ENCODE peak calls at places on chromosome 3, in five cellular contexts. O, F, A, W and S are unnamed samples.

GRCh38 chr3:53880396-53881345 is 1.3 kb downstream of the ACTR8 start:
- DNase-seq in O (no peak), A (no peak), F (no peak), W (peak; percentile 38), S (no peak)

GRCh38 chr3:72818915-72819314 is 29.3 kb downstream of the SHQ1 start:
- DNase-seq in A (no peak), O (no peak), F (no peak), W (peak; percentile 80), S (no peak)

GRCh38 chr3:1600700-1601418 is 497.8 kb upstream of the CNTN4 start:
- DNase-seq in A (no peak), O (no peak), F (no peak), W (no peak), S (no peak)

GRCh38 chr3:108887137-108887536 is 64.6 kb downstream of the TRAT1 start:
- DNase-seq in F (no peak), A (no peak), W (no peak), O (no peak), S (no peak)

GRCh38 chr3:46668591-46668990 is 24.9 kb downstream of the ALS2CL start:
- DNase-seq in A (no peak), F (peak; percentile 34), W (no peak), O (no peak), S (no peak)

GRCh38 chr3:188469228-188469885 is 315.4 kb downstream of the LPP start:
- DNase-seq in A (no peak), W (peak; percentile 88), O (peak; percentile 55), F (no peak), S (no peak)

GRCh38 chr3:101719604-101720185 is 4.7 kb upstream of the CEP97 start:
- DNase-seq in F (no peak), A (no peak), O (no peak), W (no peak), S (no peak)

GRCh38 chr3:77420316-77420715 is 380.4 kb downstream of the ROBO2 start:
- DNase-seq in W (no peak), F (no peak), A (no peak), O (no peak), S (no peak)

GRCh38 chr3:170701696-170702678 is 116.1 kb upstream of the SLC7A14 start:
- DNase-seq in A (no peak), W (no peak), F (no peak), O (no peak), S (no peak)

GRCh38 chr3:49020335-49021212 is 1.3 kb upstream of the NDUFAF3 start:
- DNase-seq in W (peak; percentile 40), A (peak; percentile 60), O (no peak), F (peak; percentile 66), S (no peak)

GRCh38 chr3:71875461-71875947 is 90.6 kb upstream of the PROK2 start:
- DNase-seq in F (peak; percentile 69), W (peak; percentile 70), O (peak; percentile 62), A (peak; percentile 61), S (peak; percentile 86)

GRCh38 chr3:58613236-58614132 is 36.3 kb upstream of the FAM107A start:
- DNase-seq in W (no peak), A (no peak), F (no peak), O (no peak), S (no peak)

GRCh38 chr3:122590581-122590980 is 13.1 kb downstream of the PARP15 start:
- DNase-seq in F (no peak), O (no peak), A (no peak), W (no peak), S (no peak)

GRCh38 chr3:169758353-169758994 is 6.4 kb downstream of the TERC start:
- DNase-seq in W (no peak), A (no peak), F (no peak), O (no peak), S (no peak)

GRCh38 chr3:138173769-138174420 is 826 bp downstream of the DBR1 start:
- DNase-seq in O (no peak), F (no peak), A (no peak), W (no peak), S (no peak)

GRCh38 chr3:174198199-174198598 is 660.9 kb upstream of the NAALADL2 start:
- DNase-seq in A (no peak), F (no peak), W (peak; percentile 78), O (no peak), S (no peak)

GRCh38 chr3:72186485-72186864 is 401.5 kb upstream of the PROK2 start:
- DNase-seq in F (no peak), A (no peak), W (peak; percentile 18), O (no peak), S (no peak)

GRCh38 chr3:138914870-138915502 is 32.0 kb downstream of the FOXL2 start:
- DNase-seq in W (peak; percentile 56), O (no peak), A (no peak), F (no peak), S (no peak)

GRCh38 chr3:169562988-169563774 is 100.3 kb downstream of the MECOM start:
- DNase-seq in O (no peak), W (no peak), F (no peak), A (no peak), S (no peak)

GRCh38 chr3:175082631-175083030 is 223.5 kb downstream of the NAALADL2 start:
- DNase-seq in W (no peak), F (no peak), O (no peak), A (no peak), S (no peak)

GRCh38 chr3:17500618-17501017 is 241.8 kb downstream of the TBC1D5 start:
- DNase-seq in O (no peak), W (no peak), F (no peak), A (no peak), S (no peak)

GRCh38 chr3:173410836-173411235 is 13.3 kb downstream of the NLGN1 start:
- DNase-seq in F (no peak), W (no peak), A (no peak), O (no peak), S (no peak)

GRCh38 chr3:134860141-134860540 is 65.1 kb downstream of the EPHB1 start:
- DNase-seq in O (no peak), W (no peak), F (no peak), A (no peak), S (no peak)

GRCh38 chr3:23324745-23325144 is 121.6 kb downstream of the UBE2E2 start:
- DNase-seq in W (peak; percentile 41), A (no peak), F (no peak), O (no peak), S (no peak)

GRCh38 chr3:126781889-126782491 is 78.0 kb downstream of the CHCHD6 start:
- DNase-seq in O (no peak), F (no peak), A (peak; percentile 18), W (peak; percentile 48), S (no peak)

GRCh38 chr3:12436514-12437222 is 47.6 kb upstream of the TSEN2 start:
- DNase-seq in F (no peak), W (no peak), O (peak; percentile 43), A (no peak), S (peak; percentile 93)

DNA sequence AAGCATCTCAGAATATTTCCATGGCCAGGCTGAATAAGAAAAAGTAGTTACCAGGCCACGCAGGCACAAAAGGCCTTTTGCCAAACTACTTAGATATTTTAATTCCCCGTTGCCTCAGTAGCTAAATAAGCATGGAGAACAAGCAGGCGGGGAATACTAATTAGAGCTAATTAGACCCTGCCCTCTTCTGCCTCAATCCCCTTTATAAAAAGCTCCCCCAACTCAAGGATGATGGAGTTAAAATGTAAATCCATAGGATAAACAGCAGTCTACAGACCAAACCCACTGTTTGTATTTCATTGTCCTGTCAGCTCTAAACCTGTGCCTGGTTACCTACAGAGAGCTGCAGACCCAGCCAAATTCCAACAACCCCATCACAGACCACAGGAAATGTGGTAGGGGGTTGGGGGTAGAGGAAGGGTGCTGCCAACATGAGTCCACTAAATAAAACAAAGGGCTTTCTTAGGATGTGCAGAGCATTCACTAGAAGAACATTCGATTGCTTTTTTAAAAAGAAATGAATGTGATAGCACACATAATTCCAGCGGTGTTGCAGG is 3.9 kb downstream of the ITGB5 start:
- DNase-seq in O (no peak), A (no peak), W (no peak), F (no peak), S (no peak)
- H3K4me1 ChIP-seq in O (peaks cover 7% of the 10 kb centered on the region), A (peaks cover 45% of the 10 kb centered on the region), W (peaks cover 25% of the 10 kb centered on the region), F (peaks cover 7% of the 10 kb centered on the region), S (peaks cover 84% of the 10 kb centered on the region)

GRCh38 chr3:16433701-16434151 is 79.8 kb downstream of the RFTN1 start:
- DNase-seq in A (no peak), O (no peak), W (no peak), F (no peak), S (no peak)
- H3K4me3 ChIP-seq in A (no peak overlapping the region), O (no peak overlapping the region), W (no peak overlapping the region), F (no peak overlapping the region), S (no peak overlapping the region)

DNA sequence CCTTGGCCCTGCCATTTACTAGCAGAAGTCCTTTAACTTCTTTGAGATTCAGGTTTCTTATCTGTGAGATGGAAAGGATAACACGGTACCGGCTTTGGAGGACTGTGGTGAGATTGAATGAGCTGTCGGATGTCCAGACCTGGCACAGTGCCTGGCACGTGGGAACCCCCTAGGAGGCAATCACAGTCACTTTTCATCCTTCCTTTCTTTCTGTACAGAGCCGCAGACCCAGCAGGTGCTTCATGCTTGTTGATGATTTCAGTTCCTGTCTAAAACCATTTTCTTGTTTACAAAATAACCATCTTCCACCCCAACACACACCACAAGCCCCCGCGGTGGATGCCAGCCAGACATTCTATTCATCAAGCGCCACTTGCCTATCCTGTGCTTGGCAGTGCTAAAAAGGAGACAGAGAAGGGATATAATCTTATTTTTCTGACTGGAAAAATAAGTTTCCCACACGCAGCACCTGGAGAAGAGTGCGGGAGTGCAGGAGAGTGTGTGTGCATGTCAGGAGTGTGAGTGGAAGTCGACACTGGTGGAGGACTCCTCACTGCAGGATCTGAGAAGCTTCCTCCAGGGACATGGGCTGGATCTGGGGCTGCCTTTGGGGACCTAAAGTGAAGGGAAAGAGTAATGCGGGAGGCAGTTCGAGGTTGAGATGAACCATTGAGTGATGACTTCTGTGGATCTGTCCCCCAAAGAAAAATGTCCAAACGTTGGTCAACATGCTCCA is 85.7 kb downstream of the ST6GAL1 start:
- DNase-seq in F (no peak), A (no peak), W (no peak), O (no peak), S (no peak)
- H3K4me1 ChIP-seq in F (no peaks in the 10 kb centered on the region), A (peaks cover 66% of the 10 kb centered on the region), W (peaks cover 10% of the 10 kb centered on the region), O (no peaks in the 10 kb centered on the region), S (no peaks in the 10 kb centered on the region)

DNA sequence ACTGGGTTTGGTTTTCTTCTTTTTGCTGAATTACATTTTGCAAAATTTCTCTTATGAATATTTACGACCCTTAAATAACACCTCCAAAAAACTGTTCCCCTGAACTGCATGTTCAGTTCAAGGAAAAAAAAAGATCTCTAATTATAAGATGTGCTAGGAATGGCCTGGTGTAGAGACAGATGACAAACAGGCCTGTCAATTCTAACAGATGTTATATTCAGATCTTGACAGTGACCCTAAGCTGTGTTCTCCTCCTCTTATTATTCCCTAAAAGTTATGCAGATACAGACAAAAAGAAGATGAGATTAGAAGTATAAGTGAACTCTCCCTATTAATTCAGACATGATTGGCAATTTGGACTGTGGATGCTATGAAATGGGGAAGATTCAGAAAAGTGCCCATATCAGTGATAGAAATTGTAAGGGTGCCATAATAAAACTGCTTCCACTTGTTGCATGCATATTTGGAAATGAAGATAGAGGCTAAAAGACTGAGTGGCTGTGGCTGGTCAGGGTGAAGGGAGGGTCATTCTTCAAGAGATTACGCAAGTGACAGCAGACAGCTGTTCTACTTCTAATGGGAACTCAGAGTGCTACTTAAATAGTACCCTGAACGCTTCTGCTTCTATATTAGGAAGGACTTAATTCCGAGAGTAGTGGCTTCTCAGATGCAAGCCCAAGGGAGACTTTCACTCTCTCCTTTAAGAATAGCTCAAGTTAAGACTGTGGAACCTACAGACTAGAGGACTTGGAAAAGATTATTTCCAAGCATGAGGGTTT is 75.5 kb downstream of the ADAMTS9 start:
- DNase-seq in A (peak; percentile 57), O (peak; percentile 78), F (no peak), W (peak; percentile 86), S (no peak)
- H3K4me3 ChIP-seq in A (no peak overlapping the region), O (no peak overlapping the region), F (no peak overlapping the region), W (no peak overlapping the region), S (no peak overlapping the region)

GRCh38 chr3:42081814-42082473 is 9.2 kb upstream of the TRAK1 start:
- DNase-seq in O (no peak), F (no peak), W (no peak), A (no peak), S (no peak)
- H3K4me1 ChIP-seq in O (no peaks in the 10 kb centered on the region), F (peaks cover 12% of the 10 kb centered on the region), W (peaks cover 15% of the 10 kb centered on the region), A (peaks cover 52% of the 10 kb centered on the region), S (peaks cover 40% of the 10 kb centered on the region)